ENCODE peak calls at places on chromosomes 5 and 9, in ten cellular contexts. V is lung microvascular endothelial cell; F is HS-5; T is GDM1; Y is activated CD4-positive, alpha-beta T cell treated with anti-CD3 and anti-CD28 coated beads, Interleukin-2, amount 10 ng/mL, durations not matched to agents 7 days and 5 days; B is substantia nigra; A is spleen; Z is coronary artery; H is stimulated activated CD4-positive, alpha-beta T cell treated with anti-CD3 and anti-CD28 coated beads, Interleukin-1b, Interleukin-23, amount 100 ng/mL, for 1 hour; G is HFFc6. E is an unnamed sample.

GRCh38 chr9:71819115-71819739 is 50.9 kb upstream of the CEMIP2 start:
- DNase-seq in V (peak), F (no peak), T (no peak), Y (peak), B (no peak), A (no peak), Z (no peak), H (no peak), G (peak), E (peak)

GRCh38 chr5:32710335-32710858 is 724 bp upstream of the NPR3 start:
- DNase-seq in V (peak), F (no peak), T (peak), Y (no peak), B (no peak), A (no peak), Z (no peak), H (no peak), G (peak), E (no peak)

GRCh38 chr9:133120343-133121199 is 469 bp downstream of the RALGDS start:
- DNase-seq in V (no peak), F (no peak), T (no peak), Y (no peak), B (no peak), A (peak), Z (no peak), H (no peak), G (no peak), E (peak)

GRCh38 chr9:121289554-121290370 is 21.8 kb downstream of the GSN start:
- DNase-seq in V (no peak), F (no peak), T (no peak), Y (no peak), B (no peak), A (peak), Z (no peak), H (no peak), G (no peak), E (no peak)

GRCh38 chr9:32431940-32432555 is 47.6 kb downstream of the ACO1 start:
- DNase-seq in V (peak), F (no peak), T (no peak), Y (peak), B (no peak), A (peak), Z (no peak), H (no peak), G (peak), E (peak)

GRCh38 chr5:135930949-135931295 is 23.9 kb downstream of the LECT2 start:
- DNase-seq in V (no peak), F (no peak), T (no peak), Y (no peak), B (no peak), A (no peak), Z (no peak), H (no peak), G (no peak), E (no peak)

GRCh38 chr5:137234973-137235943 is 263.9 kb downstream of the SPOCK1 start:
- DNase-seq in V (no peak), F (no peak), T (no peak), Y (no peak), B (no peak), A (no peak), Z (no peak), H (no peak), G (no peak), E (no peak)

GRCh38 chr9:89020754-89021153 is 29.5 kb downstream of the S1PR3 start:
- DNase-seq in V (no peak), F (no peak), T (no peak), Y (no peak), B (no peak), A (no peak), Z (no peak), H (no peak), G (no peak), E (no peak)

GRCh38 chr5:125043781-125044391 is 297.4 kb upstream of the ZNF608 start:
- DNase-seq in V (peak), F (peak), T (no peak), Y (no peak), B (peak), A (no peak), Z (no peak), H (no peak), G (peak), E (peak)

GRCh38 chr5:168935183-168935582 is 356.0 kb upstream of the PANK3 start:
- DNase-seq in V (no peak), F (no peak), T (no peak), Y (no peak), B (no peak), A (no peak), Z (no peak), H (no peak), G (no peak), E (no peak)

GRCh38 chr9:88791105-88791805 is 200.0 kb upstream of the S1PR3 start:
- DNase-seq in V (no peak), F (no peak), T (no peak), Y (no peak), B (no peak), A (no peak), Z (no peak), H (no peak), G (peak), E (peak)

GRCh38 chr9:124818431-124819281 is 34.6 kb upstream of the WDR38 start:
- DNase-seq in V (peak), F (no peak), T (no peak), Y (no peak), B (no peak), A (peak), Z (no peak), H (no peak), G (peak), E (peak)

GRCh38 chr5:39505751-39506150 is 81.0 kb upstream of the DAB2 start:
- DNase-seq in V (no peak), F (no peak), T (no peak), Y (no peak), B (no peak), A (no peak), Z (no peak), H (no peak), G (no peak), E (no peak)

GRCh38 chr9:113350937-113351336 is 1.6 kb downstream of the BSPRY start:
- DNase-seq in V (no peak), F (no peak), T (peak), Y (no peak), B (no peak), A (no peak), Z (no peak), H (no peak), G (no peak), E (no peak)

GRCh38 chr5:116576043-116576713 is 1.6 kb upstream of the SEMA6A start:
- DNase-seq in V (peak), F (no peak), T (peak), Y (peak), B (no peak), A (peak), Z (no peak), H (no peak), G (no peak), E (peak)

GRCh38 chr5:95029569-95030366 is 255.1 kb downstream of the MCTP1 start:
- DNase-seq in V (no peak), F (no peak), T (no peak), Y (no peak), B (no peak), A (no peak), Z (no peak), H (no peak), G (no peak), E (no peak)

GRCh38 chr5:154986151-154986550 is 27.4 kb upstream of the KIF4B start:
- DNase-seq in V (no peak), F (no peak), T (no peak), Y (no peak), B (no peak), A (no peak), Z (no peak), H (no peak), G (no peak), E (peak)

GRCh38 chr5:102796481-102796880 is 41.4 kb downstream of the PAM start:
- DNase-seq in V (no peak), F (no peak), T (no peak), Y (no peak), B (no peak), A (no peak), Z (no peak), H (no peak), G (no peak), E (no peak)

GRCh38 chr9:110687497-110687896 is 18.9 kb downstream of the MUSK start:
- DNase-seq in V (no peak), F (no peak), T (no peak), Y (no peak), B (no peak), A (no peak), Z (no peak), H (no peak), G (no peak), E (no peak)

GRCh38 chr5:90326995-90327394 is 82.6 kb downstream of the CETN3 start:
- DNase-seq in V (no peak), F (no peak), T (no peak), Y (no peak), B (no peak), A (no peak), Z (no peak), H (no peak), G (no peak), E (no peak)

GRCh38 chr5:181189363-181189961 is 15.5 kb downstream of the TRIM7 start:
- DNase-seq in V (peak), F (no peak), T (no peak), Y (peak), B (no peak), A (peak), Z (no peak), H (no peak), G (peak), E (no peak)

E was measured in foreskin fibroblast.